ENCODE peak calls at places on chromosomes 11 and 22, in eight cellular contexts. K is Panc1; M is breast epithelium; R is NCI-H2081; I is stimulated activated CD8-positive, alpha-beta memory T cell treated with anti-CD3 and anti-CD28 coated beads, Interleukin-4, amount 100 ng/mL, for 1 hour; H is HT1080; F is stimulated activated CD4-positive, alpha-beta T cell treated with anti-CD3 and anti-CD28 coated beads, TNF-alpha, amount 100 ng/mL, for 48 hours; G is pons. Y is an unnamed sample.

GRCh38 chr11:44269369-44270351 is 40.3 kb downstream of the ALX4 start:
- DNase-seq in R (no peak), G (no peak), H (peak), M (no peak), I (no peak), F (no peak), K (no peak), Y (no peak)

GRCh38 chr22:48753381-48753730 is 1074.3 kb downstream of the BRD1 start:
- DNase-seq in I (no peak), M (no peak), H (no peak), K (no peak), R (no peak), G (no peak), F (no peak), Y (no peak)

GRCh38 chr11:103947566-103947919 is 88.9 kb upstream of the DDI1 start:
- DNase-seq in K (no peak), I (no peak), M (no peak), G (no peak), F (no peak), R (no peak), H (peak), Y (no peak)

GRCh38 chr22:24434472-24435322 is 7.3 kb downstream of the ADORA2A start:
- DNase-seq in G (peak), I (peak), R (no peak), H (no peak), M (no peak), K (no peak), F (peak), Y (peak)

GRCh38 chr11:79062814-79063762 is 377.7 kb downstream of the TENM4 start:
- DNase-seq in R (no peak), I (no peak), H (peak), K (no peak), M (no peak), F (no peak), G (peak), Y (no peak)

GRCh38 chr11:76628408-76628947 is 42.1 kb downstream of the LRRC32 start:
- DNase-seq in F (no peak), K (no peak), H (no peak), I (no peak), R (no peak), G (no peak), M (no peak), Y (no peak)

GRCh38 chr11:62033191-62034044 is 66.0 kb upstream of the FTH1 start:
- DNase-seq in G (peak), R (no peak), K (no peak), I (no peak), M (no peak), F (no peak), H (peak), Y (peak)

GRCh38 chr11:74473382-74474201 is 6.2 kb upstream of the KCNE3 start:
- DNase-seq in I (no peak), H (no peak), K (no peak), G (no peak), M (no peak), R (no peak), F (no peak), Y (no peak)

GRCh38 chr22:45096256-45096907 is 67.3 kb upstream of the NUP50 start:
- DNase-seq in G (peak), R (peak), M (peak), K (peak), H (peak), F (peak), I (no peak), Y (peak)

GRCh38 chr11:110425751-110426545 is 3.8 kb upstream of the FDX1 start:
- DNase-seq in F (no peak), I (no peak), H (peak), M (no peak), K (no peak), G (no peak), R (no peak), Y (no peak)

GRCh38 chr11:125689460-125689859 is 8.8 kb upstream of the ACRV1 start:
- DNase-seq in F (no peak), K (no peak), M (no peak), I (no peak), H (no peak), G (no peak), R (no peak), Y (no peak)

GRCh38 chr11:120824242-120824641 is 199.7 kb upstream of the TBCEL start:
- DNase-seq in M (no peak), G (no peak), K (no peak), H (no peak), F (no peak), R (no peak), I (no peak), Y (no peak)

GRCh38 chr11:8097926-8098325 is 16.9 kb downstream of the TUB start:
- DNase-seq in G (no peak), F (no peak), K (no peak), H (no peak), I (no peak), M (no peak), R (no peak), Y (no peak)

Y was measured in HL-60.